ENCODE peak calls at places on chromosomes 16 and 17, in four cellular contexts. Q is psoas muscle, J is H7, E is iris pigment epithelial cell. F is an unnamed sample.

GRCh38 chr17:17254026-17254425 is 17.1 kb upstream of the FLCN start:
- DNase-seq in Q (no peak), J (no peak), E (peak; percentile 50), F (no peak)

GRCh38 chr16:73179671-73180370 is 131.9 kb upstream of the ZFHX3 start:
- DNase-seq in Q (no peak), J (no peak), E (no peak), F (no peak)

GRCh38 chr17:56824503-56824902 is 9.2 kb downstream of the C17orf67 start:
- DNase-seq in Q (no peak), J (no peak), E (no peak), F (peak; percentile 50)

GRCh38 chr17:56653877-56654276 is 60.4 kb downstream of the NOG start:
- DNase-seq in Q (no peak), J (peak; percentile 73), E (peak; percentile 72), F (no peak)

GRCh38 chr17:45895969-45896793 is 1.8 kb downstream of the MAPT start:
- DNase-seq in Q (peak; percentile 35), J (peak; percentile 59), E (peak; percentile 14), F (no peak)

GRCh38 chr17:63282455-63282854 is 163.7 kb downstream of the CYB561 start:
- DNase-seq in Q (no peak), J (no peak), E (no peak), F (no peak)

GRCh38 chr16:59907671-59908070 is 1173.6 kb upstream of the GOT2 start:
- DNase-seq in Q (no peak), J (peak; percentile 0), E (no peak), F (no peak)

GRCh38 chr17:20156196-20157077 is 147.3 kb downstream of the SPECC1 start:
- DNase-seq in Q (peak; percentile 19), J (peak; percentile 92), E (peak; percentile 28), F (no peak)

GRCh38 chr16:28898266-28898665 is 20.0 kb downstream of the ATP2A1 start:
- DNase-seq in Q (no peak), J (peak; percentile 42), E (no peak), F (no peak)

GRCh38 chr17:74336307-74336706 is 10.3 kb downstream of the KIF19 start:
- DNase-seq in Q (no peak), J (no peak), E (no peak), F (no peak)

GRCh38 chr16:24428751-24429150 is 110.6 kb upstream of the RBBP6 start:
- DNase-seq in Q (no peak), J (no peak), E (no peak), F (no peak)

GRCh38 chr17:55527520-55528118 is 16.4 kb upstream of the SMIM36 start:
- DNase-seq in Q (no peak), J (peak; percentile 25), E (peak; percentile 84), F (no peak)